ENCODE peak calls at places on chromosomes 4 and X, in ten cellular contexts. O is occipital lobe, E is WTC11, K is NCI-H460, Y is psoas muscle, A is neural crest cell, C is mammary epithelial cell, Z is NCI-H1417, S is astrocyte of the spinal cord, J is GM19239. B is an unnamed sample.

GRCh38 chr4:76105652-76106051 is 31.1 kb downstream of the ART3 start:
- DNase-seq in E (no peak), C (no peak), A (no peak), K (no peak), Z (no peak), O (peak), S (no peak), J (no peak), Y (no peak), B (no peak)

GRCh38 chrX:19889582-19890342 is 2.4 kb upstream of the SH3KBP1 start:
- DNase-seq in A (no peak), Z (no peak), C (peak), J (no peak), O (no peak), K (peak), S (peak), E (peak), Y (no peak), B (peak)

GRCh38 chr4:96993528-96993927 is 1149.7 kb downstream of the STPG2 start:
- DNase-seq in O (no peak), S (no peak), E (no peak), C (no peak), J (no peak), A (no peak), K (no peak), Y (no peak), Z (peak), B (no peak)

GRCh38 chr4:123832173-123833026 is 435.8 kb downstream of the SPRY1 start:
- DNase-seq in K (peak), Y (peak), Z (no peak), S (peak), O (no peak), E (no peak), A (no peak), C (peak), J (no peak), B (peak)

GRCh38 chr4:16129336-16129735 is 45.5 kb upstream of the PROM1 start:
- DNase-seq in E (no peak), Z (peak), O (no peak), C (no peak), Y (no peak), A (no peak), K (no peak), J (no peak), S (no peak), B (no peak)

GRCh38 chr4:172692701-172693100 is 475.9 kb upstream of the GALNT7 start:
- DNase-seq in O (no peak), C (no peak), E (no peak), Z (no peak), S (no peak), Y (no peak), K (no peak), A (no peak), J (no peak), B (peak)

GRCh38 chr4:147498031-147498700 is 17.3 kb downstream of the EDNRA start:
- DNase-seq in Z (no peak), S (peak), C (peak), A (no peak), O (no peak), K (no peak), J (no peak), Y (no peak), E (no peak), B (peak)

GRCh38 chr4:120066182-120066524 is 495 bp downstream of the MAD2L1 start:
- DNase-seq in E (no peak), S (no peak), J (no peak), Y (no peak), C (no peak), Z (no peak), A (no peak), O (peak), K (no peak), B (no peak)

GRCh38 chr4:139175647-139176298 is 1.2 kb downstream of the ELF2 start:
- DNase-seq in C (no peak), S (peak), O (no peak), Y (no peak), K (no peak), J (no peak), Z (no peak), A (peak), E (no peak), B (no peak)

GRCh38 chr4:125317526-125317880 is 2.7 kb downstream of the FAT4 start:
- DNase-seq in Z (peak), O (peak), Y (peak), A (peak), J (no peak), E (peak), C (peak), S (peak), K (no peak), B (peak)

GRCh38 chr4:56655209-56655626 is 25.9 kb downstream of the HOPX start:
- DNase-seq in E (peak), K (no peak), A (peak), O (peak), J (no peak), Y (peak), S (peak), C (no peak), Z (no peak), B (peak)

GRCh38 chr4:41550308-41550707 is 12.4 kb downstream of the LIMCH1 start:
- DNase-seq in E (no peak), O (no peak), Y (no peak), Z (no peak), K (no peak), J (no peak), A (no peak), C (no peak), S (no peak), B (peak)

GRCh38 chr4:70728096-70728495 is 6.3 kb downstream of the RUFY3 start:
- DNase-seq in K (no peak), O (no peak), E (no peak), C (no peak), J (no peak), A (no peak), Y (no peak), Z (no peak), S (no peak), B (no peak)

GRCh38 chr4:122895336-122895995 is 26.9 kb downstream of the NUDT6 start:
- DNase-seq in C (no peak), K (no peak), S (no peak), Y (no peak), O (no peak), Z (no peak), A (no peak), E (no peak), J (no peak), B (no peak)

GRCh38 chrX:104486691-104487090 is 79.3 kb upstream of the IL1RAPL2 start:
- DNase-seq in K (no peak), Y (no peak), S (no peak), E (no peak), Z (no peak), C (peak), O (no peak), A (no peak), J (no peak), B (no peak)

GRCh38 chr4:66091801-66092200 is 421.5 kb upstream of the EPHA5 start:
- DNase-seq in Y (no peak), A (no peak), K (no peak), C (no peak), E (no peak), O (no peak), J (no peak), Z (no peak), S (no peak), B (no peak)

GRCh38 chr4:95129036-95129435 is 371.3 kb downstream of the BMPR1B start:
- DNase-seq in S (peak), E (no peak), K (no peak), C (no peak), Z (no peak), A (no peak), O (no peak), J (no peak), Y (no peak), B (no peak)

GRCh38 chr4:104381729-104382128 is 113.0 kb downstream of the CXXC4 start:
- DNase-seq in J (no peak), E (no peak), Z (no peak), Y (no peak), C (no peak), A (no peak), K (no peak), S (no peak), O (no peak), B (no peak)

GRCh38 chr4:121698119-121698732 is 1.4 kb upstream of the ANXA5 start:
- DNase-seq in K (no peak), Y (peak), A (no peak), E (no peak), Z (no peak), S (no peak), J (no peak), O (peak), C (no peak), B (no peak)

GRCh38 chr4:118774989-118775388 is 60.9 kb downstream of the SEC24D start:
- DNase-seq in Z (no peak), J (no peak), Y (no peak), C (peak), A (no peak), E (no peak), K (no peak), O (no peak), S (peak), B (peak)

GRCh38 chr4:24973471-24974251 is 57.1 kb downstream of the LGI2 start:
- DNase-seq in E (no peak), A (no peak), C (peak), O (no peak), S (no peak), J (no peak), Z (no peak), K (peak), Y (peak), B (peak)

GRCh38 chr4:184444215-184444952 is 30.0 kb downstream of the IRF2 start:
- DNase-seq in K (no peak), E (no peak), C (peak), Y (no peak), S (peak), Z (no peak), A (no peak), J (no peak), O (no peak), B (peak)

GRCh38 chr4:7206856-7207567 is 14.7 kb downstream of the SORCS2 start:
- DNase-seq in Y (peak), Z (no peak), O (peak), A (no peak), K (no peak), E (peak), J (no peak), C (peak), S (peak), B (peak)

GRCh38 chr4:111778543-111778942 is 366.7 kb upstream of the FAM241A start:
- DNase-seq in Y (no peak), C (no peak), J (no peak), S (no peak), Z (peak), A (no peak), K (no peak), E (no peak), O (no peak), B (no peak)

GRCh38 chr4:150224896-150225591 is 146.8 kb downstream of the DCLK2 start:
- DNase-seq in S (peak), Z (no peak), Y (no peak), C (peak), K (no peak), E (no peak), O (no peak), A (no peak), J (no peak), B (peak)

GRCh38 chr4:100106982-100107381 is 83.3 kb downstream of the DDIT4L start:
- DNase-seq in Y (no peak), K (no peak), O (no peak), Z (no peak), S (no peak), E (no peak), J (peak), C (no peak), A (no peak), B (peak)

GRCh38 chrX:123408856-123409737 is 225.0 kb downstream of the GRIA3 start:
- DNase-seq in Z (no peak), E (no peak), J (no peak), S (peak), K (no peak), Y (no peak), C (no peak), O (no peak), A (no peak), B (no peak)

GRCh38 chr4:14023036-14023435 is 395.5 kb upstream of the BOD1L1 start:
- DNase-seq in S (no peak), Z (no peak), O (no peak), A (no peak), K (no peak), Y (no peak), E (no peak), C (no peak), J (no peak), B (peak)

GRCh38 chrX:150162141-150162540 is 201.0 kb upstream of the MAMLD1 start:
- DNase-seq in E (no peak), K (no peak), Y (no peak), J (no peak), S (no peak), C (peak), A (no peak), Z (no peak), O (no peak), B (peak)

GRCh38 chr4:87865288-87865687 is 32.5 kb downstream of the MEPE start:
- DNase-seq in Z (no peak), E (no peak), Y (no peak), A (no peak), S (peak), K (no peak), C (no peak), J (no peak), O (no peak), B (peak)

GRCh38 chr4:8332891-8333331 is 63.4 kb downstream of the HTRA3 start:
- DNase-seq in S (no peak), Y (no peak), J (no peak), E (no peak), O (no peak), Z (no peak), K (no peak), A (no peak), C (peak), B (no peak)